ENCODE peak calls at places on chromosomes 16 and 17, in five cellular contexts. P is stimulated activated CD4-positive, alpha-beta T cell treated with anti-CD3 and anti-CD28 coated beads, Interleukin-2, amount 100 ng/mL, for 24 hours; G is GM04503; Q is fibroblast of the conjunctiva; F is RPMI8226. Z is an unnamed sample.

GRCh38 chr17:78716814-78717393 is 65.2 kb downstream of the CYTH1 start:
- DNase-seq in P (peak; percentile 40), G (no peak), Q (no peak), F (peak; percentile 93), Z (peak; percentile 62)

GRCh38 chr17:57654040-57654775 is 90.9 kb downstream of the CCDC182 start:
- DNase-seq in P (no peak), G (no peak), Q (no peak), F (no peak), Z (no peak)

GRCh38 chr17:81207610-81208581 is 14.9 kb downstream of the CEP131 start:
- DNase-seq in P (no peak), G (no peak), Q (no peak), F (peak; percentile 80), Z (no peak)

GRCh38 chr16:67451704-67452435 is 20.9 kb downstream of the HSD11B2 start:
- DNase-seq in P (no peak), G (no peak), Q (no peak), F (no peak), Z (no peak)

GRCh38 chr16:79271583-79271982 is 329.0 kb downstream of the MAF start:
- DNase-seq in P (no peak), G (no peak), Q (no peak), F (no peak), Z (no peak)

GRCh38 chr17:6574689-6575595 is 18.6 kb upstream of the PITPNM3 start:
- DNase-seq in P (peak; percentile 51), G (no peak), Q (no peak), F (no peak), Z (peak; percentile 53)

GRCh38 chr16:79156761-79157160 is 443.8 kb downstream of the MAF start:
- DNase-seq in P (no peak), G (no peak), Q (no peak), F (no peak), Z (no peak)

GRCh38 chr17:28576758-28577465 is at the start of gene ALDOC:
- DNase-seq in P (peak; percentile 99), G (peak; percentile 39), Q (peak; percentile 89), F (peak; percentile 100), Z (peak; percentile 99)

GRCh38 chr16:13997933-13998332 is 73.2 kb upstream of the MRTFB start:
- DNase-seq in P (no peak), G (no peak), Q (no peak), F (peak; percentile 70), Z (no peak)